ENCODE peak calls at places on chromosomes 7 and 10, in nine cellular contexts. Q is colonic mucosa; N is stimulated activated naive CD4-positive, alpha-beta T cell; U is GM12891; H is memory B cell; O is aorta; L is SJSA1; S is stimulated activated CD8-positive, alpha-beta memory T cell treated with anti-CD3 and anti-CD28 coated beads, Interleukin-15, amount 100 ng/mL, for 24 hours; X is endothelial cell. W is an unnamed sample.

GRCh38 chr10:70403483-70404035 is 386 bp upstream of the EIF4EBP2 start:
- DNase-seq in H (no peak), O (no peak), S (no peak), X (no peak), L (no peak), N (no peak), Q (no peak), U (no peak), W (no peak)

GRCh38 chr10:14617850-14618249 is 156.8 kb downstream of the FAM107B start:
- DNase-seq in S (no peak), Q (no peak), U (no peak), O (no peak), X (no peak), L (no peak), N (no peak), H (no peak), W (peak; percentile 67)

GRCh38 chr10:6399879-6400278 is 180.2 kb downstream of the PRKCQ start:
- DNase-seq in U (no peak), L (no peak), O (no peak), S (no peak), N (no peak), H (no peak), Q (no peak), X (no peak), W (no peak)

GRCh38 chr7:82810558-82811259 is 352.0 kb downstream of the PCLO start:
- DNase-seq in Q (no peak), H (no peak), U (no peak), O (no peak), S (no peak), X (peak; percentile 18), N (no peak), L (peak; percentile 72), W (no peak)

GRCh38 chr7:2635810-2636701 is 4.3 kb downstream of the TTYH3 start:
- DNase-seq in N (no peak), L (no peak), H (no peak), Q (no peak), O (peak; percentile 88), U (no peak), S (no peak), X (no peak), W (peak; percentile 14)

GRCh38 chr7:127940365-127941160 is 90.7 kb downstream of the LRRC4 start:
- DNase-seq in U (no peak), H (no peak), Q (no peak), O (no peak), S (no peak), L (no peak), X (no peak), N (no peak), W (no peak)

GRCh38 chr10:3738855-3739350 is 46.1 kb downstream of the KLF6 start:
- DNase-seq in H (no peak), X (no peak), L (no peak), S (no peak), U (no peak), N (no peak), O (no peak), Q (no peak), W (no peak)

GRCh38 chr10:78390051-78390450 is 356.4 kb downstream of the RPS24 start:
- DNase-seq in L (no peak), U (no peak), S (no peak), X (no peak), N (no peak), H (no peak), O (peak; percentile 59), Q (no peak), W (no peak)

GRCh38 chr7:16398211-16399017 is 22.9 kb downstream of the CRPPA start:
- DNase-seq in U (no peak), O (no peak), N (no peak), S (no peak), Q (no peak), L (no peak), X (no peak), H (no peak), W (no peak)

GRCh38 chr7:26658698-26659084 is 205.7 kb downstream of the SKAP2 start:
- DNase-seq in Q (no peak), N (no peak), X (no peak), H (no peak), S (no peak), U (no peak), O (no peak), L (no peak), W (no peak)

GRCh38 chr7:17706734-17707133 is 233.6 kb downstream of the SNX13 start:
- DNase-seq in H (peak; percentile 23), U (no peak), N (no peak), X (peak; percentile 58), L (peak; percentile 38), S (no peak), O (no peak), Q (peak; percentile 45), W (peak; percentile 44)

GRCh38 chr10:102420810-102421644 is at the start of gene FBXL15:
- DNase-seq in O (peak; percentile 98), Q (peak; percentile 97), N (peak; percentile 88), U (peak; percentile 97), H (peak; percentile 96), S (peak; percentile 92), X (peak; percentile 96), L (peak; percentile 97), W (peak; percentile 93)

GRCh38 chr7:51113560-51113959 is 203.0 kb downstream of the COBL start:
- DNase-seq in X (no peak), O (no peak), N (no peak), Q (no peak), U (no peak), S (no peak), L (no peak), H (no peak), W (no peak)

GRCh38 chr10:24958701-24959392 is 6.4 kb upstream of the PRTFDC1 start:
- DNase-seq in S (no peak), X (no peak), L (no peak), N (no peak), Q (no peak), O (no peak), H (no peak), U (no peak), W (no peak)